ENCODE peak calls at places on chromosomes 6 and 20, in four cellular contexts. T is activated gamma-delta T cell, D is GM03348, N is spleen. R is an unnamed sample.

GRCh38 chr6:49662877-49663231 is 26.2 kb upstream of the RHAG start:
- DNase-seq in T (no peak), D (no peak), N (no peak), R (no peak)

GRCh38 chr20:59385038-59385437 is 84.6 kb downstream of the EDN3 start:
- DNase-seq in T (no peak), D (no peak), N (no peak), R (no peak)

GRCh38 chr20:16462711-16463110 is 110.5 kb downstream of the KIF16B start:
- DNase-seq in T (no peak), D (no peak), N (no peak), R (no peak)

GRCh38 chr6:156423829-156424228 is 353.3 kb upstream of the ARID1B start:
- DNase-seq in T (no peak), D (no peak), N (no peak), R (no peak)

GRCh38 chr20:53847843-53848185 is 222.6 kb downstream of the BCAS1 start:
- DNase-seq in T (no peak), D (no peak), N (no peak), R (no peak)

GRCh38 chr20:11193241-11193640 is 519.4 kb upstream of the JAG1 start:
- DNase-seq in T (no peak), D (no peak), N (no peak), R (no peak)

GRCh38 chr6:145260491-145260890 is 474.8 kb downstream of the EPM2A start:
- DNase-seq in T (no peak), D (no peak), N (no peak), R (no peak)

GRCh38 chr6:34143196-34143883 is 2.5 kb downstream of the GRM4 start:
- DNase-seq in T (no peak), D (no peak), N (peak), R (no peak)

GRCh38 chr20:58852559-58853271 is at the start of gene GNAS:
- DNase-seq in T (no peak), D (peak), N (peak), R (peak)

GRCh38 chr6:43768983-43769525 is 957 bp upstream of the VEGFA start:
- DNase-seq in T (no peak), D (peak), N (peak), R (peak)

GRCh38 chr6:156912431-156912830 is 135.3 kb downstream of the ARID1B start:
- DNase-seq in T (no peak), D (no peak), N (no peak), R (peak)

GRCh38 chr6:117130125-117130524 is 135.2 kb upstream of the VGLL2 start:
- DNase-seq in T (no peak), D (no peak), N (no peak), R (no peak)

GRCh38 chr6:7391244-7391643 is 1.6 kb downstream of the RIOK1 start:
- DNase-seq in T (no peak), D (no peak), N (no peak), R (no peak)

GRCh38 chr6:136326038-136326561 is 36.5 kb upstream of the BCLAF1 start:
- DNase-seq in T (no peak), D (no peak), N (no peak), R (peak)

GRCh38 chr20:58547527-58548475 is 32.6 kb upstream of the APCDD1L start:
- DNase-seq in T (no peak), D (no peak), N (no peak), R (peak)

GRCh38 chr20:56985286-56985685 is 281.2 kb downstream of the BMP7 start:
- DNase-seq in T (no peak), D (no peak), N (no peak), R (peak)

GRCh38 chr6:31615748-31616147 is 714 bp downstream of the AIF1 start:
- DNase-seq in T (no peak), D (no peak), N (peak), R (no peak)

GRCh38 chr6:81977488-81977887 is 225.0 kb upstream of the TENT5A start:
- DNase-seq in T (no peak), D (no peak), N (no peak), R (peak)

GRCh38 chr6:142805042-142805441 is 139.9 kb downstream of the HIVEP2 start:
- DNase-seq in T (no peak), D (no peak), N (no peak), R (no peak)

GRCh38 chr20:45479822-45480221 is 10.3 kb downstream of the WFDC2 start:
- DNase-seq in T (no peak), D (no peak), N (no peak), R (no peak)

GRCh38 chr6:155417454-155417853 is 38.2 kb downstream of the NOX3 start:
- DNase-seq in T (no peak), D (peak), N (no peak), R (no peak)

GRCh38 chr6:156791261-156791850 is 14.2 kb downstream of the ARID1B start:
- DNase-seq in T (no peak), D (no peak), N (no peak), R (peak)

GRCh38 chr6:81859884-81860283 is 107.4 kb upstream of the TENT5A start:
- DNase-seq in T (no peak), D (no peak), N (no peak), R (peak)

GRCh38 chr6:43088654-43089056 is 12.5 kb downstream of the PTK7 start:
- DNase-seq in T (no peak), D (no peak), N (peak), R (peak)

GRCh38 chr6:128443553-128443952 is 76.8 kb downstream of the PTPRK start:
- DNase-seq in T (no peak), D (no peak), N (no peak), R (no peak)

GRCh38 chr20:47680804-47681529 is 104.3 kb downstream of the SULF2 start:
- DNase-seq in T (no peak), D (no peak), N (peak), R (peak)

GRCh38 chr20:22282696-22283095 is 301.7 kb downstream of the FOXA2 start:
- DNase-seq in T (no peak), D (no peak), N (no peak), R (no peak)

GRCh38 chr6:33929575-33930288 is 125.9 kb upstream of the MLN start:
- DNase-seq in T (no peak), D (peak), N (no peak), R (no peak)

GRCh38 chr6:105748737-105749161 is 337.4 kb upstream of the PRDM1 start:
- DNase-seq in T (no peak), D (no peak), N (no peak), R (peak)

GRCh38 chr6:37696220-37696840 is 1.4 kb downstream of the MDGA1 start:
- DNase-seq in T (peak), D (peak), N (peak), R (peak)

GRCh38 chr6:142474446-142475289 is 172.9 kb downstream of the ADGRG6 start:
- DNase-seq in T (no peak), D (peak), N (no peak), R (peak)

GRCh38 chr6:138105880-138106664 is 1.1 kb downstream of the PERP start:
- DNase-seq in T (no peak), D (no peak), N (no peak), R (peak)

GRCh38 chr6:32222333-32223230 is 1.3 kb downstream of the NOTCH4 start:
- DNase-seq in T (no peak), D (no peak), N (no peak), R (no peak)

GRCh38 chr6:158231551-158232444 is 63.6 kb downstream of the GTF2H5 start:
- DNase-seq in T (peak), D (peak), N (peak), R (peak)

GRCh38 chr6:167796668-167797031 is 30.1 kb upstream of the AFDN start:
- DNase-seq in T (no peak), D (no peak), N (peak), R (no peak)

GRCh38 chr6:16725145-16725864 is 36.0 kb downstream of the ATXN1 start:
- DNase-seq in T (no peak), D (peak), N (no peak), R (peak)

GRCh38 chr20:25275813-25276532 is 28.1 kb downstream of the PYGB start:
- DNase-seq in T (no peak), D (no peak), N (peak), R (no peak)

GRCh38 chr6:134080171-134080795 is 27.9 kb upstream of the SLC2A12 start:
- DNase-seq in T (no peak), D (no peak), N (no peak), R (no peak)

GRCh38 chr20:33111306-33111705 is 31.9 kb downstream of the BPIFB4 start:
- DNase-seq in T (no peak), D (no peak), N (no peak), R (no peak)

R was measured in astrocyte of the hippocampus.